ENCODE peak calls at places on chromosomes 1 and 21, in four cellular contexts. I is SW480, B is Calu3, K is amygdala. R is an unnamed sample.

GRCh38 chr1:192805832-192806323 is 3.0 kb upstream of the RGS2 start:
- DNase-seq in I (peak), B (peak), K (no peak), R (peak)

GRCh38 chr1:50308883-50309282 is 114.4 kb downstream of the DMRTA2 start:
- DNase-seq in I (peak), B (peak), K (no peak), R (peak)

GRCh38 chr21:29333355-29333746 is 34.6 kb downstream of the BACH1 start:
- DNase-seq in I (no peak), B (no peak), K (no peak), R (no peak)

GRCh38 chr1:11730429-11730861 is 5.5 kb upstream of the AGTRAP start:
- DNase-seq in I (no peak), B (no peak), K (no peak), R (no peak)

GRCh38 chr1:117271959-117272358 is 61.2 kb upstream of the VTCN1 start:
- DNase-seq in I (no peak), B (no peak), K (no peak), R (no peak)

GRCh38 chr1:160711528-160712311 is at the start of gene CD48:
- DNase-seq in I (no peak), B (no peak), K (no peak), R (no peak)

GRCh38 chr1:15948091-15948591 is 27.8 kb downstream of the ZBTB17 start:
- DNase-seq in I (no peak), B (no peak), K (no peak), R (no peak)

GRCh38 chr1:87120779-87121178 is 206.3 kb downstream of the HS2ST1 start:
- DNase-seq in I (no peak), B (no peak), K (no peak), R (no peak)

GRCh38 chr1:209368864-209369598 is 214.5 kb upstream of the CAMK1G start:
- DNase-seq in I (no peak), B (no peak), K (no peak), R (peak)

GRCh38 chr1:37764888-37765441 is at the start of gene EPHA10:
- DNase-seq in I (no peak), B (no peak), K (peak), R (no peak)

GRCh38 chr1:167491586-167492408 is 26.5 kb downstream of the CD247 start:
- DNase-seq in I (no peak), B (no peak), K (no peak), R (no peak)

GRCh38 chr1:15637833-15638232 is 20.6 kb downstream of the DDI2 start:
- DNase-seq in I (no peak), B (no peak), K (no peak), R (no peak)

GRCh38 chr1:104878203-104878911 is 1128.7 kb downstream of the AMY1C start:
- DNase-seq in I (no peak), B (no peak), K (no peak), R (no peak)

GRCh38 chr1:109791495-109792040 is 27.8 kb upstream of the EPS8L3 start:
- DNase-seq in I (no peak), B (no peak), K (no peak), R (no peak)

GRCh38 chr1:36475341-36475740 is 7.4 kb downstream of the CSF3R start:
- DNase-seq in I (no peak), B (no peak), K (no peak), R (no peak)

GRCh38 chr1:3610165-3610822 is 1.0 kb downstream of the MEGF6 start:
- DNase-seq in I (no peak), B (no peak), K (no peak), R (no peak)

GRCh38 chr1:95183952-95184351 is 50.1 kb upstream of the RWDD3 start:
- DNase-seq in I (no peak), B (no peak), K (no peak), R (no peak)

GRCh38 chr1:59455206-59455605 is 158.3 kb downstream of the FGGY start:
- DNase-seq in I (no peak), B (no peak), K (no peak), R (peak)

GRCh38 chr1:210624722-210625121 is 296.0 kb downstream of the HHAT start:
- DNase-seq in I (no peak), B (no peak), K (no peak), R (no peak)

GRCh38 chr1:24929876-24930702 is at the start of gene RUNX3:
- DNase-seq in I (peak), B (peak), K (no peak), R (no peak)

GRCh38 chr21:32597205-32597604 is 11.9 kb upstream of the TCP10L start:
- DNase-seq in I (peak), B (no peak), K (no peak), R (peak)

GRCh38 chr1:150826299-150826698 is 18.2 kb upstream of the CTSK start:
- DNase-seq in I (no peak), B (no peak), K (no peak), R (no peak)

GRCh38 chr1:166197597-166197996 is 30.8 kb upstream of the FAM78B start:
- DNase-seq in I (no peak), B (peak), K (no peak), R (no peak)

GRCh38 chr1:77175230-77175844 is 43.9 kb downstream of the PIGK start:
- DNase-seq in I (no peak), B (peak), K (no peak), R (no peak)

GRCh38 chr1:68015369-68015768 is 35.1 kb downstream of the DIRAS3 start:
- DNase-seq in I (no peak), B (no peak), K (no peak), R (no peak)